ENCODE peak calls at places on chromosomes 3 and 15, in nine cellular contexts. One of them, this sample, is unnamed.

GRCh38 chr3:186663351-186664118 is 2.3 kb upstream of the HRG start:
- DNase-seq in psoas muscle: no peak
- DNase-seq in lower leg skin: no peak
- DNase-seq in upper lobe of left lung: no peak
- DNase-seq in BJ: no peak
- DNase-seq in fibroblast of lung: no peak
- DNase-seq in SK-N-SH: no peak
- DNase-seq in HepG2: no peak
- DNase-seq in left lung: no peak
- DNase-seq in this sample: no peak

GRCh38 chr3:183114374-183114773 is 15.1 kb upstream of the MCCC1 start:
- DNase-seq in BJ: no peak
- DNase-seq in HepG2: no peak
- DNase-seq in lower leg skin: no peak
- DNase-seq in upper lobe of left lung: no peak
- DNase-seq in fibroblast of lung: no peak
- DNase-seq in left lung: no peak
- DNase-seq in SK-N-SH: peak; percentile 56
- DNase-seq in psoas muscle: no peak
- DNase-seq in this sample: peak; percentile 32

GRCh38 chr15:70101459-70102113 is 3.9 kb upstream of the TLE3 start:
- DNase-seq in fibroblast of lung: peak; percentile 99
- DNase-seq in upper lobe of left lung: peak; percentile 66
- DNase-seq in left lung: no peak
- DNase-seq in BJ: no peak
- DNase-seq in psoas muscle: no peak
- DNase-seq in SK-N-SH: peak; percentile 71
- DNase-seq in HepG2: peak; percentile 87
- DNase-seq in lower leg skin: no peak
- DNase-seq in this sample: no peak

GRCh38 chr3:22175899-22176298 is 424.9 kb upstream of the ZNF385D start:
- DNase-seq in left lung: no peak
- DNase-seq in psoas muscle: no peak
- DNase-seq in lower leg skin: no peak
- DNase-seq in HepG2: no peak
- DNase-seq in fibroblast of lung: peak; percentile 16
- DNase-seq in BJ: no peak
- DNase-seq in upper lobe of left lung: no peak
- DNase-seq in SK-N-SH: peak; percentile 11
- DNase-seq in this sample: no peak

GRCh38 chr3:19903649-19904048 is 30.4 kb downstream of the EFHB start:
- DNase-seq in HepG2: no peak
- DNase-seq in upper lobe of left lung: no peak
- DNase-seq in psoas muscle: no peak
- DNase-seq in left lung: no peak
- DNase-seq in fibroblast of lung: no peak
- DNase-seq in lower leg skin: no peak
- DNase-seq in BJ: no peak
- DNase-seq in SK-N-SH: no peak
- DNase-seq in this sample: no peak

GRCh38 chr3:86990734-86991481 is at the start of gene VGLL3:
- DNase-seq in left lung: peak; percentile 85
- DNase-seq in lower leg skin: peak; percentile 95
- DNase-seq in BJ: peak; percentile 43
- DNase-seq in psoas muscle: peak; percentile 77
- DNase-seq in fibroblast of lung: peak; percentile 90
- DNase-seq in SK-N-SH: peak; percentile 42
- DNase-seq in upper lobe of left lung: peak; percentile 44
- DNase-seq in HepG2: no peak
- DNase-seq in this sample: peak; percentile 98

GRCh38 chr3:66439666-66440344 is 61.0 kb downstream of the LRIG1 start:
- DNase-seq in HepG2: no peak
- DNase-seq in psoas muscle: no peak
- DNase-seq in SK-N-SH: no peak
- DNase-seq in fibroblast of lung: no peak
- DNase-seq in BJ: no peak
- DNase-seq in lower leg skin: no peak
- DNase-seq in upper lobe of left lung: no peak
- DNase-seq in left lung: no peak
- DNase-seq in this sample: no peak

GRCh38 chr15:29433507-29433906 is 163.9 kb upstream of the NSMCE3 start:
- DNase-seq in BJ: no peak
- DNase-seq in HepG2: no peak
- DNase-seq in upper lobe of left lung: no peak
- DNase-seq in lower leg skin: no peak
- DNase-seq in fibroblast of lung: no peak
- DNase-seq in left lung: no peak
- DNase-seq in SK-N-SH: no peak
- DNase-seq in psoas muscle: no peak
- DNase-seq in this sample: peak; percentile 57

GRCh38 chr3:165641569-165642310 is 195.5 kb downstream of the BCHE start:
- DNase-seq in upper lobe of left lung: no peak
- DNase-seq in psoas muscle: no peak
- DNase-seq in HepG2: no peak
- DNase-seq in fibroblast of lung: no peak
- DNase-seq in lower leg skin: no peak
- DNase-seq in left lung: no peak
- DNase-seq in BJ: no peak
- DNase-seq in SK-N-SH: no peak
- DNase-seq in this sample: no peak

GRCh38 chr3:58688563-58688962 is 22.0 kb upstream of the FAM3D start:
- DNase-seq in psoas muscle: no peak
- DNase-seq in SK-N-SH: no peak
- DNase-seq in upper lobe of left lung: no peak
- DNase-seq in lower leg skin: no peak
- DNase-seq in left lung: no peak
- DNase-seq in fibroblast of lung: no peak
- DNase-seq in HepG2: no peak
- DNase-seq in BJ: no peak
- DNase-seq in this sample: no peak

GRCh38 chr3:13277860-13278531 is 142.1 kb downstream of the NUP210 start:
- DNase-seq in fibroblast of lung: no peak
- DNase-seq in psoas muscle: no peak
- DNase-seq in HepG2: no peak
- DNase-seq in left lung: peak; percentile 55
- DNase-seq in BJ: no peak
- DNase-seq in SK-N-SH: no peak
- DNase-seq in upper lobe of left lung: no peak
- DNase-seq in lower leg skin: no peak
- DNase-seq in this sample: no peak

GRCh38 chr3:149542375-149543312 is 68.1 kb downstream of the TM4SF4 start:
- DNase-seq in lower leg skin: no peak
- DNase-seq in HepG2: no peak
- DNase-seq in left lung: no peak
- DNase-seq in psoas muscle: no peak
- DNase-seq in SK-N-SH: no peak
- DNase-seq in BJ: no peak
- DNase-seq in fibroblast of lung: no peak
- DNase-seq in upper lobe of left lung: no peak
- DNase-seq in this sample: no peak

GRCh38 chr15:57735406-57735805 is 28.9 kb downstream of the POLR2M start:
- DNase-seq in BJ: no peak
- DNase-seq in SK-N-SH: no peak
- DNase-seq in upper lobe of left lung: no peak
- DNase-seq in HepG2: no peak
- DNase-seq in left lung: no peak
- DNase-seq in psoas muscle: no peak
- DNase-seq in fibroblast of lung: no peak
- DNase-seq in lower leg skin: no peak
- DNase-seq in this sample: no peak

GRCh38 chr3:42698216-42698910 is 4.2 kb downstream of the HHATL start:
- DNase-seq in BJ: no peak
- DNase-seq in lower leg skin: peak; percentile 68
- DNase-seq in HepG2: no peak
- DNase-seq in upper lobe of left lung: peak; percentile 1
- DNase-seq in SK-N-SH: no peak
- DNase-seq in fibroblast of lung: no peak
- DNase-seq in left lung: no peak
- DNase-seq in psoas muscle: no peak
- DNase-seq in this sample: no peak

GRCh38 chr15:92772061-92772460 is 116.5 kb upstream of the FAM174B start:
- DNase-seq in SK-N-SH: no peak
- DNase-seq in HepG2: no peak
- DNase-seq in BJ: no peak
- DNase-seq in psoas muscle: no peak
- DNase-seq in left lung: no peak
- DNase-seq in lower leg skin: peak; percentile 53
- DNase-seq in fibroblast of lung: no peak
- DNase-seq in upper lobe of left lung: no peak
- DNase-seq in this sample: peak; percentile 46

GRCh38 chr3:48708481-48708889 is 8.5 kb downstream of the IP6K2 start:
- DNase-seq in SK-N-SH: no peak
- DNase-seq in lower leg skin: no peak
- DNase-seq in psoas muscle: no peak
- DNase-seq in left lung: no peak
- DNase-seq in upper lobe of left lung: no peak
- DNase-seq in BJ: no peak
- DNase-seq in fibroblast of lung: peak; percentile 33
- DNase-seq in HepG2: no peak
- DNase-seq in this sample: no peak

GRCh38 chr3:56937580-56937979 is 122.9 kb upstream of the SPATA12 start:
- DNase-seq in upper lobe of left lung: no peak
- DNase-seq in BJ: no peak
- DNase-seq in psoas muscle: no peak
- DNase-seq in HepG2: no peak
- DNase-seq in SK-N-SH: no peak
- DNase-seq in lower leg skin: no peak
- DNase-seq in left lung: no peak
- DNase-seq in fibroblast of lung: no peak
- DNase-seq in this sample: no peak

DNA sequence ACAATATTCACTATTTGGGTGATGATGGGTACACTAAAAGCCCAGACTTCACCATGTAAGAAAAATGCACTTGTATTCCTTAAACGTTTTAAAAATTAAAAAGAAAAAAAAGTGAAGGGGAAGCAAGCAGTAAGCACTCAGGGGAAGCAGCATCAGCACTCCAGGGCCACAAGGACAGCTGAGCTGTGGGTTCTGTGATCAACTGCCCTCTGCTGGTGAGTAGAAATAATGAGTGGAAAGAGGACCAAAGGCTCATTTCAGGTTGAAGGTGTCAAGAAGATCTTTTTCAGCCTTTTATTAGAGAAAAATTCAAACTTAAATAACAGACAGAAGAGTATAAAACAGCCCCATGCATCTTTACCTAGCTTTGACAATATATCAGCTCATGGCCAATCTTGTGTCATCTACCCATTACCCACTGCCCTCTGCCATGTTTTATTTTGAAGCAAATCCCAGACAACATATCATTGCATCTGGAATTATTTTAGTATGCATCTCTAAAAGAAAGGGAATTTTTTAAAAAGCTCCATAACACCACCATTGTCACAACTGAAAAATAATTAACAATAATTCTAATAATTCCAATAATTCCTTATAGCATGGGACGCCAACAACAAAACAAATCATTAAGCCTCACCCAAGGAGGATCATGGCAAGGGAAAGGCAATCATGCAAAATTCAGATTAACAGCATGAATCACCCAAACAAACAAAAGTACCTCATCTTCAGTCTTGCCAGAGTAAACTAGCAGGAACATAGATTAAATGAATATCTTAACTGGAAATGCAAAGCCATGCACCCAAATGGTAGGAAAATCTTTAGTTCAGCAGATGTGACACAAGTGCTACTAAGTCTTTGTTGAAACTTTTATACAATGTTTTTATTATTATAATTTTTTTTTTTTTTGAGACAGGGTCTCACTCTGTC is 42.4 kb downstream of the TAMM41 start:
- DNase-seq in BJ: no peak
- DNase-seq in upper lobe of left lung: peak; percentile 43
- DNase-seq in left lung: no peak
- DNase-seq in psoas muscle: peak; percentile 21
- DNase-seq in HepG2: peak; percentile 51
- DNase-seq in SK-N-SH: peak; percentile 57
- DNase-seq in fibroblast of lung: peak; percentile 62
- DNase-seq in lower leg skin: no peak
- DNase-seq in this sample: no peak
- TF ChIP-seq CTCF in BJ: peak; percentile 77
- TF ChIP-seq CTCF in upper lobe of left lung: peak; percentile 45
- TF ChIP-seq CTCF in left lung: peak; percentile 49
- TF ChIP-seq CTCF in psoas muscle: peak; percentile 79
- TF ChIP-seq CTCF in HepG2: peak; percentile 78
- TF ChIP-seq CTCF in SK-N-SH: peak; percentile 69
- TF ChIP-seq CTCF in fibroblast of lung: peak; percentile 70
- TF ChIP-seq CTCF in lower leg skin: no peak
- TF ChIP-seq CTCF in this sample: peak; percentile 76

GRCh38 chr3:80688814-80689213 is 921.0 kb upstream of the ROBO1 start:
- DNase-seq in lower leg skin: no peak
- DNase-seq in HepG2: peak; percentile 19
- DNase-seq in psoas muscle: no peak
- DNase-seq in left lung: no peak
- DNase-seq in SK-N-SH: peak; percentile 7
- DNase-seq in fibroblast of lung: peak; percentile 61
- DNase-seq in BJ: no peak
- DNase-seq in upper lobe of left lung: no peak
- DNase-seq in this sample: no peak
- TF ChIP-seq CTCF in lower leg skin: no peak
- TF ChIP-seq CTCF in HepG2: peak; percentile 46
- TF ChIP-seq CTCF in psoas muscle: no peak
- TF ChIP-seq CTCF in left lung: no peak
- TF ChIP-seq CTCF in SK-N-SH: peak; percentile 52
- TF ChIP-seq CTCF in fibroblast of lung: peak; percentile 41
- TF ChIP-seq CTCF in BJ: peak; percentile 9
- TF ChIP-seq CTCF in upper lobe of left lung: no peak
- TF ChIP-seq CTCF in this sample: peak; percentile 65

GRCh38 chr3:138270245-138270644 is 59.4 kb downstream of the NME9 start:
- DNase-seq in HepG2: no peak
- DNase-seq in fibroblast of lung: peak; percentile 6
- DNase-seq in SK-N-SH: no peak
- DNase-seq in psoas muscle: no peak
- DNase-seq in BJ: no peak
- DNase-seq in left lung: no peak
- DNase-seq in lower leg skin: no peak
- DNase-seq in upper lobe of left lung: no peak
- DNase-seq in this sample: no peak
- TF ChIP-seq CTCF in HepG2: no peak
- TF ChIP-seq CTCF in fibroblast of lung: no peak
- TF ChIP-seq CTCF in SK-N-SH: peak; percentile 43
- TF ChIP-seq CTCF in psoas muscle: no peak
- TF ChIP-seq CTCF in BJ: no peak
- TF ChIP-seq CTCF in left lung: no peak
- TF ChIP-seq CTCF in lower leg skin: no peak
- TF ChIP-seq CTCF in upper lobe of left lung: no peak
- TF ChIP-seq CTCF in this sample: peak; percentile 13

DNA sequence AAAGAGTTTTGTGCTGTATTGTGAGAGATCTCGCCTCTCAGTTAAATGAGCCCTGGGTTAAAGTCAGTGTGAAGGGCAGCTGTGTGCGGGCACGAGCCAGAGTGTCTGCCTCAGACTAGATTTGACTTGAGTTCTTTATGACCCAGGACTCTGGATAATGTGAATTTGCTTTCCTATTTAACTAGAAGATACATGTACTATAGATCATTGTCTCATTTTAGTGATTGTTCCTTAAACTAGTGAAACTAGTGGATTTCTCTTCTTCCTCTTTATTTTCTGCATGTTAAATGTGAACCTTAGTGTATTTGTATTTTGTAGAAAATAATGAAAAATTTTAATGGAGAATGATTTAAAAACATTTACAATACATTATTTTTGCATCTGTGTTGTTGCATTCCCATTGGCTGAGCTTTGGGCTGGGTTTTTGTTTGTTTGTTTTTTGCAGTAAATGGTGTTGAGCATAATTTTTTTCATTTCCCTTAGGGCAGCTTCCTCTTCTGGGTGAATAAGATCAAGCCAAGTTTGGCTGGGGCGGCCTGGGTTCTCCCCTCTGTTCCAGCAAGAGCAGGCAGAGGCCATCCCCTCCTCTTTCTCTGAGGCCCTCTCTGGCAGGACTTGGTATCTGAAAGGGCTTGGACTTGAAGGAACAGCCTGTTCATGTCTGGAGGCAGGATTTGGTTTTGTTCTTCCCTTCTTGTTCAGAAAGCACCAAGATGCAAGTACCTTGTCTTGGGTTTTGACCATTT is 15.0 kb downstream of the GCSAM start:
- DNase-seq in psoas muscle: no peak
- DNase-seq in left lung: no peak
- DNase-seq in upper lobe of left lung: peak; percentile 27
- DNase-seq in BJ: no peak
- DNase-seq in fibroblast of lung: no peak
- DNase-seq in SK-N-SH: no peak
- DNase-seq in lower leg skin: no peak
- DNase-seq in HepG2: no peak
- DNase-seq in this sample: no peak
- TF ChIP-seq CTCF in psoas muscle: no peak
- TF ChIP-seq CTCF in left lung: no peak
- TF ChIP-seq CTCF in upper lobe of left lung: no peak
- TF ChIP-seq CTCF in BJ: no peak
- TF ChIP-seq CTCF in fibroblast of lung: no peak
- TF ChIP-seq CTCF in SK-N-SH: no peak
- TF ChIP-seq CTCF in lower leg skin: no peak
- TF ChIP-seq CTCF in HepG2: no peak
- TF ChIP-seq CTCF in this sample: no peak